ENCODE peak calls at places on chromosome 14, in ten cellular contexts. M is dorsolateral prefrontal cortex, L is astrocyte of the cerebellum, A is fibroblast of mammary gland, O is breast epithelium, C is fibroblast of the aortic adventitia, R is heart right ventricle, Y is osteocyte, J is right lobe of liver, S is IMR-90. N is an unnamed sample.

GRCh38 chr14:100308112-100308792 is 2.0 kb upstream of the SLC25A29 start:
- DNase-seq in M (no peak), L (no peak), A (no peak), O (no peak), C (no peak), R (no peak), Y (no peak), J (no peak), S (no peak), N (no peak)

GRCh38 chr14:55099741-55100140 is 29.3 kb upstream of the LGALS3 start:
- DNase-seq in M (no peak), L (no peak), A (peak), O (no peak), C (peak), R (no peak), Y (no peak), J (no peak), S (peak), N (peak)

GRCh38 chr14:60815371-60815770 is 80.8 kb downstream of the MNAT1 start:
- DNase-seq in M (no peak), L (no peak), A (no peak), O (no peak), C (no peak), R (no peak), Y (no peak), J (no peak), S (no peak), N (no peak)

GRCh38 chr14:20682435-20683124 is 1.8 kb upstream of the RNASE4 start:
- DNase-seq in M (peak), L (peak), A (peak), O (peak), C (peak), R (peak), Y (peak), J (peak), S (peak), N (peak)

GRCh38 chr14:52413729-52414453 is 99.8 kb downstream of the PTGER2 start:
- DNase-seq in M (no peak), L (no peak), A (peak), O (no peak), C (peak), R (no peak), Y (no peak), J (no peak), S (peak), N (no peak)

GRCh38 chr14:90521121-90521929 is 124.5 kb downstream of the CALM1 start:
- DNase-seq in M (no peak), L (peak), A (no peak), O (no peak), C (peak), R (no peak), Y (no peak), J (no peak), S (no peak), N (no peak)

GRCh38 chr14:85333313-85333712 is 196.6 kb upstream of the FLRT2 start:
- DNase-seq in M (no peak), L (no peak), A (peak), O (no peak), C (peak), R (no peak), Y (no peak), J (no peak), S (peak), N (peak)

GRCh38 chr14:69105326-69105725 is 47.6 kb downstream of the DCAF5 start:
- DNase-seq in M (no peak), L (peak), A (peak), O (no peak), C (peak), R (no peak), Y (no peak), J (no peak), S (peak), N (peak)

GRCh38 chr14:103695331-103696026 is 19.8 kb downstream of the XRCC3 start:
- DNase-seq in M (no peak), L (no peak), A (no peak), O (no peak), C (no peak), R (no peak), Y (no peak), J (no peak), S (no peak), N (no peak)

GRCh38 chr14:95409472-95410307 is 90.0 kb upstream of the CLMN start:
- DNase-seq in M (no peak), L (no peak), A (no peak), O (no peak), C (no peak), R (no peak), Y (no peak), J (no peak), S (no peak), N (no peak)

GRCh38 chr14:69719501-69719951 is 47.4 kb upstream of the SRSF5 start:
- DNase-seq in M (no peak), L (peak), A (peak), O (peak), C (peak), R (no peak), Y (no peak), J (no peak), S (peak), N (peak)

GRCh38 chr14:92866181-92866752 is 56.7 kb upstream of the CHGA start:
- DNase-seq in M (no peak), L (no peak), A (peak), O (no peak), C (no peak), R (no peak), Y (no peak), J (no peak), S (peak), N (peak)

GRCh38 chr14:95234426-95234825 is 77.1 kb upstream of the DICER1 start:
- DNase-seq in M (no peak), L (no peak), A (no peak), O (no peak), C (no peak), R (no peak), Y (no peak), J (no peak), S (no peak), N (no peak)

GRCh38 chr14:35380794-35381193 is 23.8 kb downstream of the NFKBIA start:
- DNase-seq in M (no peak), L (no peak), A (no peak), O (no peak), C (no peak), R (no peak), Y (no peak), J (no peak), S (no peak), N (no peak)

GRCh38 chr14:34359423-34360120 is 102.5 kb downstream of the SPTSSA start:
- DNase-seq in M (no peak), L (no peak), A (no peak), O (no peak), C (no peak), R (no peak), Y (no peak), J (no peak), S (no peak), N (peak)

GRCh38 chr14:41285193-41285748 is 321.4 kb upstream of the LRFN5 start:
- DNase-seq in M (no peak), L (peak), A (peak), O (no peak), C (peak), R (no peak), Y (no peak), J (peak), S (peak), N (peak)

GRCh38 chr14:47438650-47439140 is 236.7 kb downstream of the MDGA2 start:
- DNase-seq in M (no peak), L (peak), A (peak), O (no peak), C (no peak), R (no peak), Y (no peak), J (no peak), S (no peak), N (peak)

GRCh38 chr14:103806805-103807204 is 40.6 kb downstream of the PPP1R13B start:
- DNase-seq in M (no peak), L (no peak), A (no peak), O (no peak), C (no peak), R (no peak), Y (no peak), J (no peak), S (no peak), N (no peak)

GRCh38 chr14:33754264-33754663 is 196.6 kb downstream of the EGLN3 start:
- DNase-seq in M (no peak), L (no peak), A (peak), O (no peak), C (peak), R (no peak), Y (no peak), J (no peak), S (no peak), N (no peak)

GRCh38 chr14:49446801-49447200 is 139.4 kb downstream of the RPS29 start:
- DNase-seq in M (no peak), L (no peak), A (no peak), O (no peak), C (no peak), R (no peak), Y (no peak), J (no peak), S (no peak), N (no peak)

GRCh38 chr14:94598816-94599655 is 13.2 kb upstream of the SERPINA3 start:
- DNase-seq in M (peak), L (peak), A (peak), O (peak), C (peak), R (peak), Y (no peak), J (peak), S (peak), N (peak)

DNA sequence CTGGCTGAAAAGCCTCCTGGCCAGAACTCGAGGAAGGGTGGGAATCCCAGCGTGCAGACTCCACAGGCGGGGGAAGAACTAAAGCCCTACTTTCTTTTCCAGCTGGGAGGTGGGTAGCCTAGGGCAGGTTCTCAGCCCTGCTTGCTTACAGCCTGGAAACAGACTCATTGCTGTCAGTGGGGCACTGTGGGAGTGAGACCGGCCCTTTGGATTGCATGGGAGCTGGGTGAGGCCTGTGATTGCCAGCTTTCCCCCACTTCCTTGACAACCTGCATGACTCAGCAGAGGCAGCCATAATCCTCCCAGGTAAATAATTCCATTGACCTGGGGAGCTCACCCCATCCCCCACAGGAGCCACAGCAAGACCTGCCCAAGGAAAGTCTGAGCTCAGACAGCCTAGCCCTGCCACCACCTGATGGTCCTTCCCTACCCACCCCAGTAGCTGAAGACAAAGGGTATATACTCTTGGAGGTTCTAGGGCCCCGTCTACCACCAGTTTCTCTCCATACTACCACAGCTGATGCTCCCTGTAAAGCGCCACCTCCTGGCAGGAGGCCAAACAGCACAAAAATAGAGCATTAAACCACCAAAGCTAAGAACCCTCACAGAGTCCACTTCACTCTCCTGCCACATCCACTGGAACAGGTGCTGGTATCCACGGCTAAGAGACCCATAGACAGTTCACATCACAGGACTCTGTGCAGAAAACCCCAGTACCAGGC is 294.1 kb downstream of the SEC23A start:
- DNase-seq in M (no peak), L (no peak), A (no peak), O (no peak), C (no peak), R (no peak), Y (no peak), J (no peak), S (no peak), N (peak)
- TF ChIP-seq CTCF in M (no peak), L (no peak), A (no peak), O (no peak), C (no peak), R (no peak), Y (no peak), J (no peak), S (no peak), N (peak)

GRCh38 chr14:96754845-96755184 is 42.4 kb upstream of the VRK1 start:
- DNase-seq in M (no peak), L (no peak), A (peak), O (no peak), C (no peak), R (no peak), Y (no peak), J (no peak), S (no peak), N (no peak)
- TF ChIP-seq CTCF in M (no peak), L (no peak), A (no peak), O (no peak), C (no peak), R (no peak), Y (no peak), J (no peak), S (no peak), N (no peak)

DNA sequence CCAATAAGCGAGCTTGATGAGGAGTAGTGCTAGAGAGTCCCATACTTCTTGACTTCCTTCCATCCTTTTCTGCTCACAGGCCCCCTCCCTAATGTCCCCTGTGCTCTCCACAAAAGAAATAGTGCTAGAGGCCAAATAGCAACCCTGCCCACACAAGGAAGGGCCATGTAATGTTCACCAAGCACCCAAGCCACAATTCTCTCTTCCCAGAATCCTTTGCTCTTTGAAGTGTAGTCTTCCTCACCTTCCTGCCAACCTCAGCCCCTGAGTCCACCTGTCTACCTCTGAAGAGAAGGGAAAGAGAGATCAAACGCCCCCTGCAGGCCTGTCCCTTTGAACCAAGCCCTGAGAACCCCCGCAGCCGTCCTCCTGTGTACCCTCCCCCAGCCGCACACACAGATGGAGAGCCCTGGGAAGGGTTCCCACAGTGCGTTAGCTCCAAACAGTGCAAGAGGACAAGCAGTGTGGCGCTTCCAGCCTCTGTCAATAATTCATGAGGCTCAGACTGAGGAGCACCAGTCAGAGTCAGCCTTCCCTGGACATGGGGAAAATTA is 1.9 kb upstream of the DHRS4 start:
- DNase-seq in M (peak), L (no peak), A (no peak), O (no peak), C (no peak), R (no peak), Y (no peak), J (peak), S (no peak), N (no peak)
- TF ChIP-seq CTCF in M (no peak), L (no peak), A (no peak), O (no peak), C (no peak), R (no peak), Y (no peak), J (no peak), S (no peak), N (no peak)

GRCh38 chr14:31936100-31936499 is 141.0 kb upstream of the ARHGAP5 start:
- DNase-seq in M (no peak), L (no peak), A (no peak), O (no peak), C (no peak), R (no peak), Y (no peak), J (no peak), S (peak), N (no peak)

GRCh38 chr14:31933716-31934115 is 143.4 kb upstream of the ARHGAP5 start:
- DNase-seq in M (no peak), L (no peak), A (no peak), O (no peak), C (peak), R (no peak), Y (no peak), J (no peak), S (peak), N (peak)

GRCh38 chr14:31932675-31933074 is 144.4 kb upstream of the ARHGAP5 start:
- DNase-seq in M (no peak), L (no peak), A (no peak), O (no peak), C (no peak), R (no peak), Y (no peak), J (no peak), S (no peak), N (no peak)

GRCh38 chr14:31935406-31935805 is 141.7 kb upstream of the ARHGAP5 start:
- DNase-seq in M (no peak), L (no peak), A (no peak), O (no peak), C (no peak), R (no peak), Y (no peak), J (no peak), S (no peak), N (no peak)

DNA sequence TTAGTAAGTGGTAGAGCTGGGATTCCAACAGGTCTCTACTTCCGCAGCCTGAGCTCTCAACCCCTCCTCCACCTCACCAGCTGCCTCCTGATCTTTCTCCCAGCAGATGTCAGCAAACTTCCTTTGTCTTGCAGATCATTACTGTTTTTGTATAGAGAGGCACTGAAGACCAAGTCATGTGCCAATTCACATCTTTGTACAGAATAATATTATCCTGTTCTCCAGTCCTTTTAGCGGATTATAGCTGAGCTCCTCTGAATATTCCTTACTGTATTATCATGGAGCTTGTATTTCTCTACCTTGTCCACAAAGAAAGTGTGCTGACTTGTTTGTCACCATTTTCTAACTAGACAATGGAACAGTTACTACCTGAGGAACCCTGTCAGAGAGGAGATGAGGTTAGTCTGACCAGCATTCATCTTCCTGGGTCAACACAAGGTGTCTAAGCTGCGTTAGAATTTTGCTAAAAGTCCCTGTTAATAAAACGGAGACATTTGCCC is 142.3 kb upstream of the ARHGAP5 start:
- DNase-seq in M (no peak), L (no peak), A (peak), O (peak), C (peak), R (no peak), Y (no peak), J (peak), S (peak), N (peak)
- TF ChIP-seq CTCF in M (peak), L (peak), A (peak), O (no peak), C (peak), R (peak), Y (peak), J (peak), S (peak), N (peak)

DNA sequence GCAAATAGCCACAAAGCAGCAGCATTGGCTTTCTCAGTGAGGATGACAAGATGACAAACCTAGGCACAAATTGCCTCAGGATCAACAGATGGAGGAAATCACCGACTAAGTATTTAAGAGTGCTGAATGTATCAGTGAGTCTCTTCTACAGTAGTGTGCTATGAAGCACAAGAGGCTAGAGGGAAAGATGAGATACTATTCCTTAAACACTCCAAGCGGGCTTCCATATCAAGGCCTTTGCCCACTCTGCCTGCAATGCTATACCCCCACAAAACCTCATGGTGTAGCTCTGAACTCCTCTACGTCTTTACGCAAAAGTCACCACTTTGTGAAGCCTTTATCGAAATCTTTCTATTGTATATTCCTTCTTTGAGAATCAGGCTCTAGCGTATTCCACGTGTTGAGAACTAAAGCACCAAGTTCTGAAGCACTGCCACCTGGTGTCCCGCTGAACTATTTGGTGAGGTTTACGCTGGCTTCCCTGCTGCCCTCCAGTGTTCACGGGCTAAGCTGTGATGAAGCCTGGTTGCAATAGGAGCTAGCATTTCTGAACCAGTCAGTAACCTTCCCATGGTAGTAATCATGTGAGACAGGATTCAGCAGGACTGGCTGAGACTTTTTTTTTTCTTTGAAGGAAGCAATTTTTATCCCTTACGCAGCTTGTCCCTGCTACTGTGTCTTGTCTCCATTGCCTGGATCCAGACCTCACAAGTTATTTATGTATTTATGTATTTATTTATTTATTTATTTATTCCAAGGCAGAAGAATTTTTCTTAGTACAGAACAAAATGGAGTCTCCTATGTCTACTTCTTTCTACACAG is 426.5 kb upstream of the OR4E1 start:
- DNase-seq in M (peak), L (peak), A (peak), O (no peak), C (peak), R (peak), Y (no peak), J (no peak), S (peak), N (peak)
- TF ChIP-seq CTCF in M (peak), L (peak), A (peak), O (no peak), C (peak), R (peak), Y (peak), J (no peak), S (peak), N (peak)